ENCODE peak calls at places on chromosomes 5 and 9, in four cellular contexts. Q is central memory CD8-positive, alpha-beta T cell; M is left lung; F is T-helper 17 cell. V is an unnamed sample.

GRCh38 chr5:137504916-137505315 is 5.8 kb upstream of the SPOCK1 start:
- ATAC-seq in Q (no peak), M (no peak), F (no peak), V (no peak)

GRCh38 chr9:110591526-110591925 is 12.0 kb upstream of the SVEP1 start:
- ATAC-seq in Q (no peak), F (no peak), M (no peak), V (no peak)

GRCh38 chr5:138369706-138370105 is 17.2 kb downstream of the KDM3B start:
- ATAC-seq in F (no peak), M (peak), Q (peak), V (no peak)

GRCh38 chr9:16128003-16128402 is 575.2 kb downstream of the CCDC171 start:
- ATAC-seq in Q (no peak), M (no peak), F (no peak), V (no peak)

GRCh38 chr5:35341189-35341588 is 110.9 kb upstream of the PRLR start:
- ATAC-seq in F (no peak), M (no peak), Q (no peak), V (no peak)

GRCh38 chr5:14444988-14445387 is 136.6 kb upstream of the OTULINL start:
- ATAC-seq in F (no peak), Q (no peak), M (no peak), V (no peak)

GRCh38 chr5:100855940-100856339 is 47.1 kb downstream of the ST8SIA4 start:
- ATAC-seq in F (no peak), M (no peak), Q (no peak), V (no peak)

GRCh38 chr5:178238711-178239592 is 6.3 kb upstream of the PHYKPL start:
- ATAC-seq in Q (peak), M (no peak), F (no peak), V (no peak)

GRCh38 chr9:89455356-89455824 is 42.5 kb downstream of the SEMA4D start:
- ATAC-seq in F (peak), Q (peak), M (peak), V (no peak)

GRCh38 chr9:6153425-6153824 is 62.2 kb upstream of the IL33 start:
- ATAC-seq in M (no peak), Q (no peak), F (no peak), V (no peak)

GRCh38 chr5:178264044-178264443 is 31.4 kb upstream of the PHYKPL start:
- ATAC-seq in M (no peak), Q (no peak), F (no peak), V (no peak)

GRCh38 chr5:168859471-168859870 is 280.3 kb upstream of the PANK3 start:
- ATAC-seq in F (no peak), M (no peak), Q (no peak), V (no peak)

GRCh38 chr5:160479926-160480325 is 58.3 kb downstream of the PTTG1 start:
- ATAC-seq in F (no peak), M (no peak), Q (no peak), V (peak)

GRCh38 chr5:119420173-119420572 is 32.1 kb upstream of the HSD17B4 start:
- ATAC-seq in F (no peak), M (no peak), Q (no peak), V (no peak)

GRCh38 chr5:173518856-173519255 is 97.6 kb downstream of the BOD1 start:
- ATAC-seq in F (no peak), Q (no peak), M (no peak), V (no peak)

GRCh38 chr9:68585034-68585761 is 44.5 kb upstream of the TMEM252 start:
- ATAC-seq in Q (no peak), M (peak), F (no peak), V (peak)

GRCh38 chr5:103424453-103425205 is 138.0 kb downstream of the NUDT12 start:
- ATAC-seq in M (no peak), Q (no peak), F (no peak), V (no peak)

GRCh38 chr5:172886396-172886932 is 52.4 kb downstream of the ERGIC1 start:
- ATAC-seq in F (no peak), M (peak), Q (no peak), V (no peak)

GRCh38 chr9:22342489-22343217 is 104.0 kb upstream of the DMRTA1 start:
- ATAC-seq in M (peak), F (no peak), Q (no peak), V (no peak)

GRCh38 chr5:166073921-166074838 is 2217.3 kb upstream of the WWC1 start:
- ATAC-seq in M (no peak), F (no peak), Q (no peak), V (no peak)

GRCh38 chr9:77909306-77909705 is 122.3 kb downstream of the GNAQ start:
- ATAC-seq in Q (peak), M (no peak), F (peak), V (peak)

GRCh38 chr5:82332064-82332855 is 54.1 kb upstream of the RPS23 start:
- ATAC-seq in M (no peak), F (no peak), Q (no peak), V (no peak)

GRCh38 chr9:125589287-125589686 is 117.7 kb downstream of the MAPKAP1 start:
- ATAC-seq in Q (no peak), M (no peak), F (no peak), V (no peak)

GRCh38 chr9:112575107-112575506 is 88.5 kb downstream of the KIAA1958 start:
- ATAC-seq in M (no peak), Q (no peak), F (no peak), V (no peak)

GRCh38 chr9:22683393-22684075 is 236.9 kb downstream of the DMRTA1 start:
- ATAC-seq in Q (no peak), F (no peak), M (peak), V (peak)

GRCh38 chr9:126724226-126724625 is 80.6 kb upstream of the ZBTB43 start:
- ATAC-seq in F (no peak), Q (no peak), M (no peak), V (no peak)

GRCh38 chr9:136659861-136660784 is 2.6 kb upstream of the EGFL7 start:
- ATAC-seq in F (no peak), Q (no peak), M (no peak), V (no peak)

GRCh38 chr5:123814796-123815479 is 303.0 kb downstream of the CSNK1G3 start:
- ATAC-seq in Q (no peak), F (no peak), M (no peak), V (peak)

GRCh38 chr9:76580832-76581231 is 121.8 kb downstream of the GCNT1 start:
- ATAC-seq in M (no peak), Q (no peak), F (no peak), V (peak)

GRCh38 chr9:126915281-126915816 is 767 bp downstream of the RALGPS1 start:
- ATAC-seq in Q (peak), M (peak), F (peak), V (no peak)

GRCh38 chr9:133854048-133854447 is 115.9 kb upstream of the SARDH start:
- ATAC-seq in M (no peak), Q (no peak), F (no peak), V (no peak)

GRCh38 chr5:561408-561807 is 37.2 kb upstream of the SLC9A3 start:
- ATAC-seq in M (no peak), Q (no peak), F (no peak), V (peak)

GRCh38 chr9:119963258-119963797 is 594.1 kb upstream of the BRINP1 start:
- ATAC-seq in Q (no peak), M (peak), F (no peak), V (peak)

GRCh38 chr9:77933976-77934375 is 97.6 kb downstream of the GNAQ start:
- ATAC-seq in M (no peak), F (no peak), Q (no peak), V (no peak)

GRCh38 chr5:172098883-172099282 is 89.1 kb downstream of the STK10 start:
- ATAC-seq in M (no peak), Q (no peak), F (no peak), V (no peak)

GRCh38 chr9:90803860-90804593 is 2.4 kb downstream of the SYK start:
- ATAC-seq in M (no peak), F (no peak), Q (no peak), V (no peak)

GRCh38 chr5:142063878-142064331 is 44.7 kb upstream of the NDFIP1 start:
- ATAC-seq in M (peak), F (peak), Q (peak), V (peak)

GRCh38 chr5:163727028-163727427 is 221.6 kb downstream of the MAT2B start:
- ATAC-seq in Q (no peak), F (no peak), M (no peak), V (no peak)